ENCODE peak calls at places on chromosomes 5 and 9, in seven cellular contexts. One of them, this sample, is unnamed.
A peak's percentile ranks its signal among the peaks of the same experiment; 100 is the strongest.

GRCh38 chr9:133199648-133200321 is 9.3 kb downstream of the OBP2B start:
- DNase-seq in adrenal gland: peak; percentile 24
- DNase-seq in heart left ventricle: peak; percentile 49
- DNase-seq in endothelial cell of umbilical vein: no peak
- DNase-seq in breast epithelium: no peak
- DNase-seq in right lobe of liver: no peak
- DNase-seq in upper lobe of left lung: peak; percentile 26
- DNase-seq in this sample: no peak

GRCh38 chr5:150394103-150394502 is 18.6 kb downstream of the CD74 start:
- DNase-seq in adrenal gland: no peak
- DNase-seq in heart left ventricle: no peak
- DNase-seq in endothelial cell of umbilical vein: peak; percentile 11
- DNase-seq in breast epithelium: no peak
- DNase-seq in right lobe of liver: no peak
- DNase-seq in upper lobe of left lung: no peak
- DNase-seq in this sample: no peak

GRCh38 chr5:77935516-77936364 is 159.6 kb upstream of the TBCA start:
- DNase-seq in adrenal gland: no peak
- DNase-seq in heart left ventricle: no peak
- DNase-seq in endothelial cell of umbilical vein: no peak
- DNase-seq in breast epithelium: no peak
- DNase-seq in right lobe of liver: no peak
- DNase-seq in upper lobe of left lung: peak; percentile 33
- DNase-seq in this sample: no peak

GRCh38 chr9:17757816-17758215 is 178.9 kb downstream of the SH3GL2 start:
- DNase-seq in adrenal gland: no peak
- DNase-seq in heart left ventricle: no peak
- DNase-seq in endothelial cell of umbilical vein: no peak
- DNase-seq in breast epithelium: no peak
- DNase-seq in right lobe of liver: no peak
- DNase-seq in upper lobe of left lung: no peak
- DNase-seq in this sample: no peak

GRCh38 chr9:70412678-70413426 is 1.6 kb downstream of the KLF9 start:
- DNase-seq in adrenal gland: peak; percentile 96
- DNase-seq in heart left ventricle: peak; percentile 93
- DNase-seq in endothelial cell of umbilical vein: peak; percentile 81
- DNase-seq in breast epithelium: peak; percentile 92
- DNase-seq in right lobe of liver: peak; percentile 90
- DNase-seq in upper lobe of left lung: peak; percentile 83
- DNase-seq in this sample: peak; percentile 95

GRCh38 chr5:100909034-100909433 is 6.0 kb upstream of the ST8SIA4 start:
- DNase-seq in adrenal gland: no peak
- DNase-seq in heart left ventricle: no peak
- DNase-seq in endothelial cell of umbilical vein: no peak
- DNase-seq in breast epithelium: no peak
- DNase-seq in right lobe of liver: no peak
- DNase-seq in upper lobe of left lung: no peak
- DNase-seq in this sample: no peak

GRCh38 chr5:170483701-170484458 is 19.9 kb upstream of the KCNIP1 start:
- DNase-seq in adrenal gland: peak; percentile 49
- DNase-seq in heart left ventricle: no peak
- DNase-seq in endothelial cell of umbilical vein: no peak
- DNase-seq in breast epithelium: no peak
- DNase-seq in right lobe of liver: no peak
- DNase-seq in upper lobe of left lung: peak; percentile 26
- DNase-seq in this sample: peak; percentile 67

GRCh38 chr5:171336486-171337206 is 27.6 kb downstream of the TLX3 start:
- DNase-seq in adrenal gland: peak; percentile 60
- DNase-seq in heart left ventricle: no peak
- DNase-seq in endothelial cell of umbilical vein: peak; percentile 73
- DNase-seq in breast epithelium: no peak
- DNase-seq in right lobe of liver: peak; percentile 27
- DNase-seq in upper lobe of left lung: no peak
- DNase-seq in this sample: no peak

GRCh38 chr5:179495906-179496455 is 54.4 kb upstream of the RUFY1 start:
- DNase-seq in adrenal gland: no peak
- DNase-seq in heart left ventricle: no peak
- DNase-seq in endothelial cell of umbilical vein: no peak
- DNase-seq in breast epithelium: no peak
- DNase-seq in right lobe of liver: no peak
- DNase-seq in upper lobe of left lung: no peak
- DNase-seq in this sample: no peak

GRCh38 chr9:121369595-121370265 is at the start of gene STOM:
- DNase-seq in adrenal gland: peak; percentile 95
- DNase-seq in heart left ventricle: peak; percentile 89
- DNase-seq in endothelial cell of umbilical vein: peak; percentile 89
- DNase-seq in breast epithelium: peak; percentile 81
- DNase-seq in right lobe of liver: peak; percentile 89
- DNase-seq in upper lobe of left lung: peak; percentile 80
- DNase-seq in this sample: peak; percentile 93

GRCh38 chr5:176152933-176153317 is 85.3 kb upstream of the SIMC1 start:
- DNase-seq in adrenal gland: no peak
- DNase-seq in heart left ventricle: no peak
- DNase-seq in endothelial cell of umbilical vein: no peak
- DNase-seq in breast epithelium: no peak
- DNase-seq in right lobe of liver: no peak
- DNase-seq in upper lobe of left lung: no peak
- DNase-seq in this sample: no peak

GRCh38 chr5:135887447-135887864 is 8.2 kb downstream of the IL9 start:
- DNase-seq in adrenal gland: peak; percentile 76
- DNase-seq in heart left ventricle: peak; percentile 56
- DNase-seq in endothelial cell of umbilical vein: peak; percentile 61
- DNase-seq in breast epithelium: no peak
- DNase-seq in right lobe of liver: peak; percentile 57
- DNase-seq in upper lobe of left lung: peak; percentile 53
- DNase-seq in this sample: no peak

GRCh38 chr5:54874337-54875021 is 110.9 kb downstream of the ESM1 start:
- DNase-seq in adrenal gland: no peak
- DNase-seq in heart left ventricle: no peak
- DNase-seq in endothelial cell of umbilical vein: peak; percentile 92
- DNase-seq in breast epithelium: no peak
- DNase-seq in right lobe of liver: no peak
- DNase-seq in upper lobe of left lung: no peak
- DNase-seq in this sample: no peak

GRCh38 chr9:136085815-136086212 is 9.3 kb downstream of the NACC2 start:
- DNase-seq in adrenal gland: peak; percentile 83
- DNase-seq in heart left ventricle: peak; percentile 69
- DNase-seq in endothelial cell of umbilical vein: no peak
- DNase-seq in breast epithelium: no peak
- DNase-seq in right lobe of liver: peak; percentile 87
- DNase-seq in upper lobe of left lung: peak; percentile 86
- DNase-seq in this sample: no peak

GRCh38 chr5:168528521-168529360 is at the start of gene FBLL1:
- DNase-seq in adrenal gland: peak; percentile 57
- DNase-seq in heart left ventricle: no peak
- DNase-seq in endothelial cell of umbilical vein: peak; percentile 32
- DNase-seq in breast epithelium: no peak
- DNase-seq in right lobe of liver: peak; percentile 28
- DNase-seq in upper lobe of left lung: no peak
- DNase-seq in this sample: no peak

GRCh38 chr5:79774171-79774854 is 84.7 kb downstream of the CMYA5 start:
- DNase-seq in adrenal gland: no peak
- DNase-seq in heart left ventricle: peak; percentile 30
- DNase-seq in endothelial cell of umbilical vein: no peak
- DNase-seq in breast epithelium: peak; percentile 57
- DNase-seq in right lobe of liver: peak; percentile 50
- DNase-seq in upper lobe of left lung: no peak
- DNase-seq in this sample: no peak

GRCh38 chr9:115553082-115553481 is 435.1 kb upstream of the TNC start:
- DNase-seq in adrenal gland: no peak
- DNase-seq in heart left ventricle: no peak
- DNase-seq in endothelial cell of umbilical vein: no peak
- DNase-seq in breast epithelium: no peak
- DNase-seq in right lobe of liver: no peak
- DNase-seq in upper lobe of left lung: no peak
- DNase-seq in this sample: no peak

GRCh38 chr9:8883313-8883712 is 1083.7 kb upstream of the DMAC1 start:
- DNase-seq in adrenal gland: no peak
- DNase-seq in heart left ventricle: no peak
- DNase-seq in endothelial cell of umbilical vein: no peak
- DNase-seq in breast epithelium: no peak
- DNase-seq in right lobe of liver: no peak
- DNase-seq in upper lobe of left lung: no peak
- DNase-seq in this sample: no peak

GRCh38 chr9:133701981-133702797 is 36.0 kb downstream of the SARDH start:
- DNase-seq in adrenal gland: no peak
- DNase-seq in heart left ventricle: no peak
- DNase-seq in endothelial cell of umbilical vein: no peak
- DNase-seq in breast epithelium: no peak
- DNase-seq in right lobe of liver: peak; percentile 24
- DNase-seq in upper lobe of left lung: no peak
- DNase-seq in this sample: no peak

GRCh38 chr9:82961504-82962125 is 101.3 kb downstream of the RASEF start:
- DNase-seq in adrenal gland: peak; percentile 93
- DNase-seq in heart left ventricle: peak; percentile 62
- DNase-seq in endothelial cell of umbilical vein: peak; percentile 74
- DNase-seq in breast epithelium: peak; percentile 80
- DNase-seq in right lobe of liver: peak; percentile 68
- DNase-seq in upper lobe of left lung: peak; percentile 79
- DNase-seq in this sample: no peak

GRCh38 chr5:44388504-44389409 is 463 bp downstream of the FGF10 start:
- DNase-seq in adrenal gland: peak; percentile 52
- DNase-seq in heart left ventricle: peak; percentile 10
- DNase-seq in endothelial cell of umbilical vein: peak; percentile 11
- DNase-seq in breast epithelium: no peak
- DNase-seq in right lobe of liver: peak; percentile 18
- DNase-seq in upper lobe of left lung: no peak
- DNase-seq in this sample: peak; percentile 89

GRCh38 chr9:124215551-124215910 is 42.2 kb upstream of the NEK6 start:
- DNase-seq in adrenal gland: no peak
- DNase-seq in heart left ventricle: no peak
- DNase-seq in endothelial cell of umbilical vein: no peak
- DNase-seq in breast epithelium: peak; percentile 12
- DNase-seq in right lobe of liver: no peak
- DNase-seq in upper lobe of left lung: no peak
- DNase-seq in this sample: peak; percentile 34

GRCh38 chr5:53323943-53324642 is 156.3 kb upstream of the FST start:
- DNase-seq in adrenal gland: no peak
- DNase-seq in heart left ventricle: no peak
- DNase-seq in endothelial cell of umbilical vein: no peak
- DNase-seq in breast epithelium: no peak
- DNase-seq in right lobe of liver: no peak
- DNase-seq in upper lobe of left lung: no peak
- DNase-seq in this sample: no peak

GRCh38 chr5:137888875-137889759 is at the start of gene PKD2L2:
- DNase-seq in adrenal gland: peak; percentile 94
- DNase-seq in heart left ventricle: peak; percentile 87
- DNase-seq in endothelial cell of umbilical vein: peak; percentile 82
- DNase-seq in breast epithelium: peak; percentile 72
- DNase-seq in right lobe of liver: peak; percentile 80
- DNase-seq in upper lobe of left lung: peak; percentile 85
- DNase-seq in this sample: no peak
- TF ChIP-seq POLR2A in adrenal gland: peak; percentile 78
- TF ChIP-seq POLR2A in heart left ventricle: peak; percentile 44
- TF ChIP-seq POLR2A in endothelial cell of umbilical vein: no peak
- TF ChIP-seq POLR2A in breast epithelium: peak; percentile 22
- TF ChIP-seq POLR2A in right lobe of liver: peak; percentile 40
- TF ChIP-seq POLR2A in upper lobe of left lung: no peak
- TF ChIP-seq POLR2A in this sample: no peak

GRCh38 chr5:96067902-96068614 is 106.4 kb upstream of the ELL2 start:
- DNase-seq in adrenal gland: peak; percentile 61
- DNase-seq in heart left ventricle: no peak
- DNase-seq in endothelial cell of umbilical vein: peak; percentile 72
- DNase-seq in breast epithelium: no peak
- DNase-seq in right lobe of liver: no peak
- DNase-seq in upper lobe of left lung: no peak
- DNase-seq in this sample: no peak
- H3K4me3 ChIP-seq in adrenal gland: no peak overlapping the region
- H3K4me3 ChIP-seq in heart left ventricle: no peak overlapping the region
- H3K4me3 ChIP-seq in endothelial cell of umbilical vein: no peak overlapping the region
- H3K4me3 ChIP-seq in breast epithelium: no peak overlapping the region
- H3K4me3 ChIP-seq in right lobe of liver: no peak overlapping the region
- H3K4me3 ChIP-seq in upper lobe of left lung: no peak overlapping the region
- H3K4me3 ChIP-seq in this sample: no peak overlapping the region

DNA sequence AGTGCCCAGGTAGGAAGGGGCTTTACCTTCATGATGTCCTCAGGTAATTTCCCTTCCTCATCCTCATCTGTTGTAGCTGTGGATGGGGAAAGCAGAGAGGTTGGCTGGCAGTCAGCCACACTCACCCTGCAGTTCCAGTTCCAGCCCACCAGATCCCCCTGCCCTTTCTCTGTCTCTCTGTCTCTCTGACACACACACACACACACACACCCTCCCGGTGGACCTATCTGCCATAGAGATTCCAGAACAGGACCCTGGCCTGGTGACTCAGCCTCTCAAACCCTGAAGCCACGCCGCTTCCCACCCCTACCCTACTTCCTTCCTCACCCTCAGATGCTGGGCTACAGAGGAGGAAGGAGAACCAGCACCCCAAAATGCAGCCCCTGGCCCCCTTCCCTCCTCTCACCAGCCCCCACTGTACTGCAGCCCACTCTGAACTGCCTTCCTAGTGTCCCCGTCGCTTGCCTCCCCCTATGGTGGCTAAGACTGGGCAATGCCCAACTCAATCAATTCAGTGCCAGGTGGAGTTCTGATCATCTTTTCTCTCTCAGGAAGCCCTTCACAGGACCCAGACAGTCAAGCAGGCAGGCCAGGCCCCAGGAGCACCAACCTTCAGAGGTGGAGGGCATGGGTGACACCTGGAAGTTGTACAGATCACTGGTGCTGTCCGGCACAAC is 4.8 kb downstream of the IRF1 start:
- DNase-seq in adrenal gland: peak; percentile 50
- DNase-seq in heart left ventricle: peak; percentile 4
- DNase-seq in endothelial cell of umbilical vein: no peak
- DNase-seq in breast epithelium: peak; percentile 19
- DNase-seq in right lobe of liver: no peak
- DNase-seq in upper lobe of left lung: peak; percentile 73
- DNase-seq in this sample: no peak
- TF ChIP-seq POLR2A in adrenal gland: no peak
- TF ChIP-seq POLR2A in heart left ventricle: no peak
- TF ChIP-seq POLR2A in endothelial cell of umbilical vein: no peak
- TF ChIP-seq POLR2A in breast epithelium: no peak
- TF ChIP-seq POLR2A in right lobe of liver: no peak
- TF ChIP-seq POLR2A in upper lobe of left lung: no peak
- TF ChIP-seq POLR2A in this sample: no peak

DNA sequence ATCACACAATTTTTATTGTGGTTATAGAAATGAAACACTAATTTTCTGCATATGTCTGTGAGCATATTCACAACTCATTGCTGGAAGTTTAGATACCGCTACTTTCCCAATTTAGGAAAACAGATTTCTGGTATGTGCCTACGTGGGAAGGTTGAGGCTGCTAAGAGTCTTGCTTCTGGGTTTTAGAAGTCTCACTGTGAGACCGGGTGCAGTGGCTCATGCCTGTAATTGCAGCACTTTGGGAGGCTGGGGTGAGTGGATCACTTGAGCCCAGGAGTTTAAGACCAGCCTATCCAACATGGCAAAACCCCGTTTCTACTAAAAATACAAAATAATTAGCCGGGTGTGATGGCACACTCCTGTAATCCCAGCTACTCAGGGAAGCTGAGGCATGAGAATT is 39.6 kb downstream of the UBAP1 start:
- DNase-seq in adrenal gland: no peak
- DNase-seq in heart left ventricle: no peak
- DNase-seq in endothelial cell of umbilical vein: no peak
- DNase-seq in breast epithelium: no peak
- DNase-seq in right lobe of liver: no peak
- DNase-seq in upper lobe of left lung: no peak
- DNase-seq in this sample: no peak
- H3K4me3 ChIP-seq in adrenal gland: no peak overlapping the region
- H3K4me3 ChIP-seq in heart left ventricle: no peak overlapping the region
- H3K4me3 ChIP-seq in endothelial cell of umbilical vein: no peak overlapping the region
- H3K4me3 ChIP-seq in breast epithelium: no peak overlapping the region
- H3K4me3 ChIP-seq in right lobe of liver: no peak overlapping the region
- H3K4me3 ChIP-seq in upper lobe of left lung: no peak overlapping the region
- H3K4me3 ChIP-seq in this sample: no peak overlapping the region

GRCh38 chr5:130035388-130035787 is 131.1 kb downstream of the CHSY3 start:
- DNase-seq in adrenal gland: no peak
- DNase-seq in heart left ventricle: no peak
- DNase-seq in endothelial cell of umbilical vein: no peak
- DNase-seq in breast epithelium: no peak
- DNase-seq in right lobe of liver: no peak
- DNase-seq in upper lobe of left lung: no peak
- DNase-seq in this sample: no peak
- TF ChIP-seq POLR2A in adrenal gland: no peak
- TF ChIP-seq POLR2A in heart left ventricle: no peak
- TF ChIP-seq POLR2A in endothelial cell of umbilical vein: no peak
- TF ChIP-seq POLR2A in breast epithelium: no peak
- TF ChIP-seq POLR2A in right lobe of liver: no peak
- TF ChIP-seq POLR2A in upper lobe of left lung: no peak
- TF ChIP-seq POLR2A in this sample: no peak

This sample was measured in vagina.